ENCODE peak calls at places on chromosomes 12 and 14, in eight cellular contexts. One of them, this sample, is unnamed.

GRCh38 chr12:19573866-19574265 is 134.6 kb downstream of the AEBP2 start:
- DNase-seq in progenitor cell of endocrine pancreas: no peak
- DNase-seq in WTC11: no peak
- DNase-seq in cardiac fibroblast: no peak
- DNase-seq in A549: no peak
- DNase-seq in suprapubic skin: no peak
- DNase-seq in stomach: no peak
- DNase-seq in mammary epithelial cell: no peak
- DNase-seq in this sample: no peak

GRCh38 chr14:21525571-21525970 is 575 bp downstream of the SALL2 start:
- DNase-seq in progenitor cell of endocrine pancreas: no peak
- DNase-seq in WTC11: no peak
- DNase-seq in cardiac fibroblast: peak
- DNase-seq in A549: no peak
- DNase-seq in suprapubic skin: no peak
- DNase-seq in stomach: no peak
- DNase-seq in mammary epithelial cell: no peak
- DNase-seq in this sample: no peak

GRCh38 chr12:47507221-47507620 is 198.6 kb downstream of the RPAP3 start:
- DNase-seq in progenitor cell of endocrine pancreas: no peak
- DNase-seq in WTC11: no peak
- DNase-seq in cardiac fibroblast: no peak
- DNase-seq in A549: no peak
- DNase-seq in suprapubic skin: no peak
- DNase-seq in stomach: no peak
- DNase-seq in mammary epithelial cell: peak
- DNase-seq in this sample: no peak

GRCh38 chr14:54366726-54367707 is 29.8 kb upstream of the CDKN3 start:
- DNase-seq in progenitor cell of endocrine pancreas: no peak
- DNase-seq in WTC11: peak
- DNase-seq in cardiac fibroblast: peak
- DNase-seq in A549: peak
- DNase-seq in suprapubic skin: no peak
- DNase-seq in stomach: peak
- DNase-seq in mammary epithelial cell: peak
- DNase-seq in this sample: peak

GRCh38 chr14:100679707-100680438 is 46.8 kb upstream of the DLK1 start:
- DNase-seq in progenitor cell of endocrine pancreas: no peak
- DNase-seq in WTC11: no peak
- DNase-seq in cardiac fibroblast: peak
- DNase-seq in A549: no peak
- DNase-seq in suprapubic skin: no peak
- DNase-seq in stomach: no peak
- DNase-seq in mammary epithelial cell: no peak
- DNase-seq in this sample: no peak

GRCh38 chr12:89353823-89354629 is 1.7 kb upstream of the DUSP6 start:
- DNase-seq in progenitor cell of endocrine pancreas: peak
- DNase-seq in WTC11: peak
- DNase-seq in cardiac fibroblast: peak
- DNase-seq in A549: peak
- DNase-seq in suprapubic skin: peak
- DNase-seq in stomach: peak
- DNase-seq in mammary epithelial cell: peak
- DNase-seq in this sample: peak

GRCh38 chr12:63869656-63870055 is 25.2 kb downstream of the SRGAP1 start:
- DNase-seq in progenitor cell of endocrine pancreas: no peak
- DNase-seq in WTC11: no peak
- DNase-seq in cardiac fibroblast: no peak
- DNase-seq in A549: no peak
- DNase-seq in suprapubic skin: no peak
- DNase-seq in stomach: no peak
- DNase-seq in mammary epithelial cell: peak
- DNase-seq in this sample: no peak

GRCh38 chr12:117361905-117362304 is 479 bp upstream of the NOS1 start:
- DNase-seq in progenitor cell of endocrine pancreas: no peak
- DNase-seq in WTC11: no peak
- DNase-seq in cardiac fibroblast: no peak
- DNase-seq in A549: no peak
- DNase-seq in suprapubic skin: no peak
- DNase-seq in stomach: no peak
- DNase-seq in mammary epithelial cell: no peak
- DNase-seq in this sample: no peak

GRCh38 chr14:99727096-99727870 is 43.2 kb downstream of the CYP46A1 start:
- DNase-seq in progenitor cell of endocrine pancreas: peak
- DNase-seq in WTC11: no peak
- DNase-seq in cardiac fibroblast: no peak
- DNase-seq in A549: no peak
- DNase-seq in suprapubic skin: peak
- DNase-seq in stomach: peak
- DNase-seq in mammary epithelial cell: no peak
- DNase-seq in this sample: no peak

GRCh38 chr12:89789862-89790261 is 81.2 kb upstream of the ATP2B1 start:
- DNase-seq in progenitor cell of endocrine pancreas: no peak
- DNase-seq in WTC11: no peak
- DNase-seq in cardiac fibroblast: peak
- DNase-seq in A549: no peak
- DNase-seq in suprapubic skin: no peak
- DNase-seq in stomach: no peak
- DNase-seq in mammary epithelial cell: no peak
- DNase-seq in this sample: no peak

GRCh38 chr12:88408828-88409227 is 171.4 kb downstream of the KITLG start:
- DNase-seq in progenitor cell of endocrine pancreas: no peak
- DNase-seq in WTC11: no peak
- DNase-seq in cardiac fibroblast: no peak
- DNase-seq in A549: no peak
- DNase-seq in suprapubic skin: no peak
- DNase-seq in stomach: no peak
- DNase-seq in mammary epithelial cell: peak
- DNase-seq in this sample: no peak

GRCh38 chr12:50825372-50825838 is 17.3 kb upstream of the TMPRSS12 start:
- DNase-seq in progenitor cell of endocrine pancreas: no peak
- DNase-seq in WTC11: no peak
- DNase-seq in cardiac fibroblast: peak
- DNase-seq in A549: peak
- DNase-seq in suprapubic skin: no peak
- DNase-seq in stomach: no peak
- DNase-seq in mammary epithelial cell: peak
- DNase-seq in this sample: peak

GRCh38 chr14:89349196-89350008 is 67.6 kb downstream of the FOXN3 start:
- DNase-seq in progenitor cell of endocrine pancreas: no peak
- DNase-seq in WTC11: peak
- DNase-seq in cardiac fibroblast: peak
- DNase-seq in A549: no peak
- DNase-seq in suprapubic skin: no peak
- DNase-seq in stomach: peak
- DNase-seq in mammary epithelial cell: no peak
- DNase-seq in this sample: no peak

GRCh38 chr12:44812062-44812461 is 64.1 kb downstream of the NELL2 start:
- DNase-seq in progenitor cell of endocrine pancreas: no peak
- DNase-seq in WTC11: no peak
- DNase-seq in cardiac fibroblast: no peak
- DNase-seq in A549: no peak
- DNase-seq in suprapubic skin: no peak
- DNase-seq in stomach: no peak
- DNase-seq in mammary epithelial cell: peak
- DNase-seq in this sample: peak
- TF ChIP-seq CTCF in progenitor cell of endocrine pancreas: peak
- TF ChIP-seq CTCF in WTC11: no peak
- TF ChIP-seq CTCF in cardiac fibroblast: no peak
- TF ChIP-seq CTCF in A549: no peak
- TF ChIP-seq CTCF in suprapubic skin: no peak
- TF ChIP-seq CTCF in stomach: no peak
- TF ChIP-seq CTCF in mammary epithelial cell: peak
- TF ChIP-seq CTCF in this sample: no peak

GRCh38 chr12:31011746-31012567 is 61.7 kb upstream of the DDX11 start:
- DNase-seq in progenitor cell of endocrine pancreas: no peak
- DNase-seq in WTC11: peak
- DNase-seq in cardiac fibroblast: no peak
- DNase-seq in A549: no peak
- DNase-seq in suprapubic skin: no peak
- DNase-seq in stomach: no peak
- DNase-seq in mammary epithelial cell: no peak
- DNase-seq in this sample: no peak
- TF ChIP-seq CTCF in progenitor cell of endocrine pancreas: peak
- TF ChIP-seq CTCF in WTC11: no peak
- TF ChIP-seq CTCF in cardiac fibroblast: peak
- TF ChIP-seq CTCF in A549: no peak
- TF ChIP-seq CTCF in suprapubic skin: no peak
- TF ChIP-seq CTCF in stomach: no peak
- TF ChIP-seq CTCF in mammary epithelial cell: no peak
- TF ChIP-seq CTCF in this sample: no peak

GRCh38 chr14:58048219-58048618 is 103.8 kb downstream of the ARMH4 start:
- DNase-seq in progenitor cell of endocrine pancreas: no peak
- DNase-seq in WTC11: no peak
- DNase-seq in cardiac fibroblast: peak
- DNase-seq in A549: no peak
- DNase-seq in suprapubic skin: no peak
- DNase-seq in stomach: no peak
- DNase-seq in mammary epithelial cell: no peak
- DNase-seq in this sample: no peak
- TF ChIP-seq CTCF in progenitor cell of endocrine pancreas: no peak
- TF ChIP-seq CTCF in WTC11: no peak
- TF ChIP-seq CTCF in cardiac fibroblast: no peak
- TF ChIP-seq CTCF in A549: no peak
- TF ChIP-seq CTCF in suprapubic skin: no peak
- TF ChIP-seq CTCF in stomach: no peak
- TF ChIP-seq CTCF in mammary epithelial cell: no peak
- TF ChIP-seq CTCF in this sample: no peak

GRCh38 chr12:127810026-127810425 is 456.9 kb upstream of the TMEM132C start:
- DNase-seq in progenitor cell of endocrine pancreas: no peak
- DNase-seq in WTC11: no peak
- DNase-seq in cardiac fibroblast: peak
- DNase-seq in A549: no peak
- DNase-seq in suprapubic skin: no peak
- DNase-seq in stomach: no peak
- DNase-seq in mammary epithelial cell: no peak
- DNase-seq in this sample: peak
- TF ChIP-seq CTCF in progenitor cell of endocrine pancreas: no peak
- TF ChIP-seq CTCF in WTC11: no peak
- TF ChIP-seq CTCF in cardiac fibroblast: no peak
- TF ChIP-seq CTCF in A549: no peak
- TF ChIP-seq CTCF in suprapubic skin: no peak
- TF ChIP-seq CTCF in stomach: no peak
- TF ChIP-seq CTCF in mammary epithelial cell: no peak
- TF ChIP-seq CTCF in this sample: no peak

GRCh38 chr14:52755607-52756316 is 25.8 kb downstream of the STYX start:
- DNase-seq in progenitor cell of endocrine pancreas: no peak
- DNase-seq in WTC11: no peak
- DNase-seq in cardiac fibroblast: no peak
- DNase-seq in A549: no peak
- DNase-seq in suprapubic skin: no peak
- DNase-seq in stomach: no peak
- DNase-seq in mammary epithelial cell: no peak
- DNase-seq in this sample: no peak

GRCh38 chr14:52759145-52759544 is 29.2 kb downstream of the STYX start:
- DNase-seq in progenitor cell of endocrine pancreas: no peak
- DNase-seq in WTC11: no peak
- DNase-seq in cardiac fibroblast: no peak
- DNase-seq in A549: no peak
- DNase-seq in suprapubic skin: no peak
- DNase-seq in stomach: no peak
- DNase-seq in mammary epithelial cell: no peak
- DNase-seq in this sample: no peak
- TF ChIP-seq CTCF in progenitor cell of endocrine pancreas: no peak
- TF ChIP-seq CTCF in WTC11: no peak
- TF ChIP-seq CTCF in cardiac fibroblast: no peak
- TF ChIP-seq CTCF in A549: no peak
- TF ChIP-seq CTCF in suprapubic skin: no peak
- TF ChIP-seq CTCF in stomach: no peak
- TF ChIP-seq CTCF in mammary epithelial cell: no peak
- TF ChIP-seq CTCF in this sample: no peak

This sample was measured in MCF 10A.